ENCODE peak calls at places on chromosomes 12 and 14, in five cellular contexts. A is pancreas, W is MM.1S, S is brain microvascular endothelial cell, H is GM12865. I is an unnamed sample.
A peak's percentile ranks its signal among the peaks of the same experiment; 100 is the strongest.

GRCh38 chr14:100386121-100386520 is 63.0 kb downstream of the SLC25A47 start:
- DNase-seq in A (no peak), W (no peak), S (no peak), H (no peak), I (no peak)

GRCh38 chr12:48105321-48105866 is 485 bp downstream of the SENP1 start:
- DNase-seq in A (no peak), W (peak; percentile 57), S (peak; percentile 7), H (peak; percentile 74), I (no peak)

GRCh38 chr12:120013659-120014380 is 24.8 kb downstream of the BICDL1 start:
- DNase-seq in A (no peak), W (no peak), S (no peak), H (peak; percentile 75), I (peak; percentile 65)

GRCh38 chr14:72423957-72424356 is 469.9 kb downstream of the DPF3 start:
- DNase-seq in A (no peak), W (no peak), S (no peak), H (no peak), I (no peak)

GRCh38 chr14:105439710-105440553 is 20.3 kb downstream of the MTA1 start:
- DNase-seq in A (no peak), W (no peak), S (no peak), H (no peak), I (no peak)

GRCh38 chr12:76178461-76178860 is 94.0 kb upstream of the NAP1L1 start:
- DNase-seq in A (no peak), W (no peak), S (no peak), H (no peak), I (no peak)

GRCh38 chr12:32161040-32161439 is 54.4 kb downstream of the BICD1 start:
- DNase-seq in A (no peak), W (no peak), S (no peak), H (no peak), I (no peak)

GRCh38 chr12:95922231-95922630 is 20.2 kb downstream of the CCDC38 start:
- DNase-seq in A (no peak), W (no peak), S (peak; percentile 59), H (no peak), I (no peak)

GRCh38 chr12:117900561-117900960 is 68.2 kb downstream of the KSR2 start:
- DNase-seq in A (no peak), W (no peak), S (peak; percentile 22), H (no peak), I (no peak)

GRCh38 chr14:105203057-105203494 is 22.0 kb upstream of the NUDT14 start:
- DNase-seq in A (peak; percentile 67), W (peak; percentile 28), S (peak; percentile 56), H (peak; percentile 63), I (no peak)

GRCh38 chr12:12803186-12803585 is 10.0 kb upstream of the DDX47 start:
- DNase-seq in A (peak; percentile 83), W (peak; percentile 90), S (peak; percentile 81), H (peak; percentile 81), I (no peak)

GRCh38 chr14:39372656-39373055 is 59.6 kb downstream of the FBXO33 start:
- DNase-seq in A (no peak), W (no peak), S (no peak), H (no peak), I (no peak)

GRCh38 chr14:35353409-35354172 is 51.0 kb downstream of the NFKBIA start:
- DNase-seq in A (no peak), W (no peak), S (no peak), H (no peak), I (no peak)

GRCh38 chr14:60315181-60315580 is 66.2 kb downstream of the PPM1A start:
- DNase-seq in A (no peak), W (no peak), S (no peak), H (no peak), I (no peak)

GRCh38 chr12:9750276-9751203 is 10.2 kb downstream of the CD69 start:
- DNase-seq in A (no peak), W (peak; percentile 73), S (peak; percentile 65), H (peak; percentile 82), I (no peak)

GRCh38 chr12:68749861-68750260 is 3.9 kb downstream of the SLC35E3 start:
- DNase-seq in A (no peak), W (no peak), S (no peak), H (no peak), I (no peak)

GRCh38 chr12:100555722-100556121 is 17.8 kb upstream of the GAS2L3 start:
- DNase-seq in A (no peak), W (no peak), S (no peak), H (no peak), I (no peak)

GRCh38 chr12:4685317-4685716 is 34.9 kb upstream of the GALNT8 start:
- DNase-seq in A (no peak), W (no peak), S (no peak), H (no peak), I (no peak)

GRCh38 chr14:29810657-29811056 is 117.0 kb downstream of the PRKD1 start:
- DNase-seq in A (peak; percentile 18), W (no peak), S (no peak), H (no peak), I (no peak)

GRCh38 chr14:60721331-60722162 is 2.6 kb downstream of the SIX4 start:
- DNase-seq in A (peak; percentile 48), W (no peak), S (peak; percentile 47), H (peak; percentile 4), I (no peak)

GRCh38 chr12:121025442-121026226 is 9.3 kb upstream of the C12orf43 start:
- DNase-seq in A (no peak), W (no peak), S (no peak), H (no peak), I (no peak)

GRCh38 chr12:119363037-119363436 is 28.5 kb downstream of the CCDC60 start:
- DNase-seq in A (no peak), W (no peak), S (no peak), H (no peak), I (no peak)

GRCh38 chr14:77044776-77045569 is 16.5 kb upstream of the IRF2BPL start:
- DNase-seq in A (no peak), W (no peak), S (no peak), H (no peak), I (no peak)

GRCh38 chr14:60760209-60760608 is 25.6 kb downstream of the MNAT1 start:
- DNase-seq in A (no peak), W (no peak), S (no peak), H (no peak), I (no peak)

GRCh38 chr14:38197761-38198345 is 9.9 kb upstream of the SSTR1 start:
- DNase-seq in A (no peak), W (no peak), S (no peak), H (no peak), I (no peak)

GRCh38 chr14:21723431-21724045 is 49.9 kb upstream of the OR4E1 start:
- DNase-seq in A (no peak), W (peak; percentile 75), S (no peak), H (peak; percentile 31), I (no peak)

DNA sequence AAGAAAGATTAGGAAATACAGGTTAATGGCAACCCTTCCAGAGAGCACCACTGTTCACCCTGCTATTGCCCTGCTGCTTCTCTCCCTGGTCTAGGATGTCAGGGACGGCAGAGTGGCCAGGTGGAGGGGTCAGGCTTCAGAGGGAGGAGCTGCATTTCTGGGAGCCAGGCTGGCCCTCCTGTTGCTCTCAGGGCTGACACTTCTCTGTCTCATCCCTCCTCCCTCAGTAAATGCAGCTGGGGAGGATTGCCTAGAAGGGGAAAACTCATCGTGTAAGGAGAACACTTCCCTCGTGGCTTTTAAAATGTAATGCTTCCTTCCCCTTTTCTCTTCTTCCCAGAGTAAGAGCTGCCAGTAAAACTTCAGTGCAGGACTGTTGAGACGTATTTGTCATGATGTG is 20.8 kb downstream of the SUSD6 start:
- DNase-seq in A (no peak), W (no peak), S (no peak), H (no peak), I (no peak)
- H3K4me3 ChIP-seq in A (no peak overlapping the region), W (no peak overlapping the region), S (no peak overlapping the region), H (no peak overlapping the region), I (no peak overlapping the region)

GRCh38 chr14:103103461-103104388 is 9.2 kb downstream of the EXOC3L4 start:
- DNase-seq in A (peak; percentile 80), W (no peak), S (no peak), H (peak; percentile 42), I (no peak)
- TF ChIP-seq CTCF in A (no peak), W (no peak), S (peak; percentile 43), H (no peak), I (peak; percentile 21)

GRCh38 chr12:52517888-52518287 is 2.3 kb downstream of the KRT5 start:
- DNase-seq in A (no peak), W (no peak), S (no peak), H (no peak), I (no peak)

GRCh38 chr12:52521581-52522266 is 1.5 kb upstream of the KRT5 start:
- DNase-seq in A (no peak), W (no peak), S (peak; percentile 42), H (peak; percentile 47), I (no peak)

GRCh38 chr12:52521175-52521574 is 981 bp upstream of the KRT5 start:
- DNase-seq in A (peak; percentile 60), W (no peak), S (no peak), H (no peak), I (no peak)

GRCh38 chr12:52518574-52519469 is 1.4 kb downstream of the KRT5 start:
- DNase-seq in A (no peak), W (no peak), S (no peak), H (no peak), I (no peak)

GRCh38 chr12:52519826-52520662 is at the start of gene KRT5:
- DNase-seq in A (no peak), W (no peak), S (no peak), H (no peak), I (no peak)
- H3K4me3 ChIP-seq in A (no peak within 1 kb of the TSS), W (no peak within 1 kb of the TSS), S (no peak within 1 kb of the TSS), H (no peak within 1 kb of the TSS), I (no peak within 1 kb of the TSS)

DNA sequence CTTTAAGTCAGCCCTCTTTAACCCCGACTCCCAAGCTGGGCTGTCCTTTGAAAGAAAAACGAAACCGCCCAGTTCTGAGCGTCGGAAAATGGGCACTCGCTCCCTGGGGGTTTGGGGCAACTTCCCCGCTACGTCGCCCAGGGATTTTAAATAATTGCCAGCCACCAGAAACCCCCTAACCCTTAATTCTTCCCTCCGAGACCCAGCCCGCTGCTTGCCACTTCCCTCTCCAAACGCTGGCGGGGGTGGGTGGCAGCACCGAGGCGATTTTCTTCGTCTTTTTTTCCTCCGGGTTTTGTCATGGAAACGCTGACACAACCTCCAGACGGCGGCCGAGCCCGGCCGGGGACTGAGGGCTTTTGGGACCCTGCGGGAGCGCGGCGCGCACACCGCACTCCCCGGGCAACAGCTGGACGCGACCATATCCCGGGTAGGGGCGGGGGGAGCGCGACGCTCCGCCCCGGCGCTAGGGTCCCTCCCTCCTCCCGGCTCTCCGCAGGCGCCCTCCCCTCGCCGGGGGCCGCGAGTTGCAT is at the start of gene CHST11:
- DNase-seq in A (peak; percentile 85), W (peak; percentile 85), S (peak; percentile 83), H (peak; percentile 90), I (no peak)
- TF ChIP-seq CTCF in A (peak; percentile 18), W (peak; percentile 23), S (peak; percentile 48), H (no peak), I (peak; percentile 23)